ENCODE peak calls at places on chromosome 13, in six cellular contexts. One of them, this sample, is unnamed.

GRCh38 chr13:91845612-91846011 is 447.2 kb downstream of the GPC5 start:
- DNase-seq in frontal cortex: no peak
- DNase-seq in HS-5: no peak
- DNase-seq in stimulated activated CD4-positive, alpha-beta T cell treated with anti-CD3 and anti-CD28 coated beads, Interleukin-15, amount 100 ng/mL, for 1 hour: no peak
- DNase-seq in Caco-2: no peak
- DNase-seq in brain microvascular endothelial cell: no peak
- DNase-seq in this sample: no peak

GRCh38 chr13:107035778-107036177 is 467.8 kb upstream of the ARGLU1 start:
- DNase-seq in brain microvascular endothelial cell: peak
- DNase-seq in HS-5: peak
- DNase-seq in stimulated activated CD4-positive, alpha-beta T cell treated with anti-CD3 and anti-CD28 coated beads, Interleukin-15, amount 100 ng/mL, for 1 hour: no peak
- DNase-seq in frontal cortex: no peak
- DNase-seq in Caco-2: no peak
- DNase-seq in this sample: peak

GRCh38 chr13:60282708-60283107 is 114.3 kb upstream of the TDRD3 start:
- DNase-seq in stimulated activated CD4-positive, alpha-beta T cell treated with anti-CD3 and anti-CD28 coated beads, Interleukin-15, amount 100 ng/mL, for 1 hour: no peak
- DNase-seq in frontal cortex: no peak
- DNase-seq in brain microvascular endothelial cell: no peak
- DNase-seq in Caco-2: no peak
- DNase-seq in HS-5: no peak
- DNase-seq in this sample: no peak

GRCh38 chr13:26881154-26881553 is 120.6 kb upstream of the GPR12 start:
- DNase-seq in brain microvascular endothelial cell: peak
- DNase-seq in stimulated activated CD4-positive, alpha-beta T cell treated with anti-CD3 and anti-CD28 coated beads, Interleukin-15, amount 100 ng/mL, for 1 hour: no peak
- DNase-seq in HS-5: no peak
- DNase-seq in Caco-2: no peak
- DNase-seq in frontal cortex: no peak
- DNase-seq in this sample: peak

GRCh38 chr13:79448413-79448812 is 32.5 kb upstream of the NDFIP2 start:
- DNase-seq in HS-5: no peak
- DNase-seq in stimulated activated CD4-positive, alpha-beta T cell treated with anti-CD3 and anti-CD28 coated beads, Interleukin-15, amount 100 ng/mL, for 1 hour: no peak
- DNase-seq in frontal cortex: no peak
- DNase-seq in Caco-2: no peak
- DNase-seq in brain microvascular endothelial cell: no peak
- DNase-seq in this sample: no peak

GRCh38 chr13:19587635-19588300 is 26.4 kb upstream of the TPTE2 start:
- DNase-seq in brain microvascular endothelial cell: peak
- DNase-seq in frontal cortex: peak
- DNase-seq in Caco-2: peak
- DNase-seq in HS-5: no peak
- DNase-seq in stimulated activated CD4-positive, alpha-beta T cell treated with anti-CD3 and anti-CD28 coated beads, Interleukin-15, amount 100 ng/mL, for 1 hour: no peak
- DNase-seq in this sample: peak

GRCh38 chr13:28401303-28402056 is 93.4 kb downstream of the FLT1 start:
- DNase-seq in brain microvascular endothelial cell: peak
- DNase-seq in HS-5: peak
- DNase-seq in stimulated activated CD4-positive, alpha-beta T cell treated with anti-CD3 and anti-CD28 coated beads, Interleukin-15, amount 100 ng/mL, for 1 hour: no peak
- DNase-seq in frontal cortex: no peak
- DNase-seq in Caco-2: no peak
- DNase-seq in this sample: peak

GRCh38 chr13:96044238-96044637 is 9.0 kb downstream of the UGGT2 start:
- DNase-seq in Caco-2: no peak
- DNase-seq in brain microvascular endothelial cell: no peak
- DNase-seq in HS-5: no peak
- DNase-seq in stimulated activated CD4-positive, alpha-beta T cell treated with anti-CD3 and anti-CD28 coated beads, Interleukin-15, amount 100 ng/mL, for 1 hour: no peak
- DNase-seq in frontal cortex: no peak
- DNase-seq in this sample: no peak

GRCh38 chr13:111312944-111313590 is 7.4 kb upstream of the TEX29 start:
- DNase-seq in Caco-2: no peak
- DNase-seq in frontal cortex: no peak
- DNase-seq in stimulated activated CD4-positive, alpha-beta T cell treated with anti-CD3 and anti-CD28 coated beads, Interleukin-15, amount 100 ng/mL, for 1 hour: no peak
- DNase-seq in brain microvascular endothelial cell: no peak
- DNase-seq in HS-5: no peak
- DNase-seq in this sample: no peak

GRCh38 chr13:32125746-32126145 is 94.2 kb downstream of the FRY start:
- DNase-seq in stimulated activated CD4-positive, alpha-beta T cell treated with anti-CD3 and anti-CD28 coated beads, Interleukin-15, amount 100 ng/mL, for 1 hour: no peak
- DNase-seq in frontal cortex: no peak
- DNase-seq in HS-5: peak
- DNase-seq in Caco-2: no peak
- DNase-seq in brain microvascular endothelial cell: no peak
- DNase-seq in this sample: peak

GRCh38 chr13:112861876-112862615 is 107.0 kb upstream of the MCF2L start:
- DNase-seq in HS-5: no peak
- DNase-seq in frontal cortex: no peak
- DNase-seq in stimulated activated CD4-positive, alpha-beta T cell treated with anti-CD3 and anti-CD28 coated beads, Interleukin-15, amount 100 ng/mL, for 1 hour: no peak
- DNase-seq in Caco-2: no peak
- DNase-seq in brain microvascular endothelial cell: no peak
- DNase-seq in this sample: no peak

GRCh38 chr13:45092668-45093067 is 27.6 kb upstream of the GTF2F2 start:
- DNase-seq in Caco-2: no peak
- DNase-seq in frontal cortex: no peak
- DNase-seq in stimulated activated CD4-positive, alpha-beta T cell treated with anti-CD3 and anti-CD28 coated beads, Interleukin-15, amount 100 ng/mL, for 1 hour: no peak
- DNase-seq in HS-5: no peak
- DNase-seq in brain microvascular endothelial cell: no peak
- DNase-seq in this sample: peak

GRCh38 chr13:57763689-57764088 is 132.1 kb downstream of the PCDH17 start:
- DNase-seq in stimulated activated CD4-positive, alpha-beta T cell treated with anti-CD3 and anti-CD28 coated beads, Interleukin-15, amount 100 ng/mL, for 1 hour: no peak
- DNase-seq in Caco-2: no peak
- DNase-seq in HS-5: no peak
- DNase-seq in frontal cortex: no peak
- DNase-seq in brain microvascular endothelial cell: no peak
- DNase-seq in this sample: no peak

GRCh38 chr13:59673301-59673700 is 490.4 kb downstream of the DIAPH3 start:
- DNase-seq in HS-5: no peak
- DNase-seq in Caco-2: no peak
- DNase-seq in brain microvascular endothelial cell: no peak
- DNase-seq in frontal cortex: no peak
- DNase-seq in stimulated activated CD4-positive, alpha-beta T cell treated with anti-CD3 and anti-CD28 coated beads, Interleukin-15, amount 100 ng/mL, for 1 hour: no peak
- DNase-seq in this sample: peak

GRCh38 chr13:112711528-112712265 is 21.9 kb downstream of the ATP11A start:
- DNase-seq in stimulated activated CD4-positive, alpha-beta T cell treated with anti-CD3 and anti-CD28 coated beads, Interleukin-15, amount 100 ng/mL, for 1 hour: no peak
- DNase-seq in frontal cortex: peak
- DNase-seq in HS-5: peak
- DNase-seq in brain microvascular endothelial cell: peak
- DNase-seq in Caco-2: peak
- DNase-seq in this sample: peak

GRCh38 chr13:59877933-59878332 is 285.8 kb downstream of the DIAPH3 start:
- DNase-seq in brain microvascular endothelial cell: no peak
- DNase-seq in HS-5: no peak
- DNase-seq in stimulated activated CD4-positive, alpha-beta T cell treated with anti-CD3 and anti-CD28 coated beads, Interleukin-15, amount 100 ng/mL, for 1 hour: no peak
- DNase-seq in frontal cortex: no peak
- DNase-seq in Caco-2: no peak
- DNase-seq in this sample: peak

GRCh38 chr13:95982144-95982543 is 71.1 kb downstream of the UGGT2 start:
- DNase-seq in stimulated activated CD4-positive, alpha-beta T cell treated with anti-CD3 and anti-CD28 coated beads, Interleukin-15, amount 100 ng/mL, for 1 hour: no peak
- DNase-seq in Caco-2: no peak
- DNase-seq in HS-5: no peak
- DNase-seq in frontal cortex: no peak
- DNase-seq in brain microvascular endothelial cell: no peak
- DNase-seq in this sample: no peak

GRCh38 chr13:42760949-42761348 is 20.4 kb upstream of the FAM216B start:
- DNase-seq in brain microvascular endothelial cell: peak
- DNase-seq in frontal cortex: no peak
- DNase-seq in Caco-2: no peak
- DNase-seq in HS-5: no peak
- DNase-seq in stimulated activated CD4-positive, alpha-beta T cell treated with anti-CD3 and anti-CD28 coated beads, Interleukin-15, amount 100 ng/mL, for 1 hour: no peak
- DNase-seq in this sample: peak

GRCh38 chr13:111906306-111906705 is 160.6 kb upstream of the SOX1 start:
- DNase-seq in frontal cortex: no peak
- DNase-seq in Caco-2: no peak
- DNase-seq in brain microvascular endothelial cell: no peak
- DNase-seq in HS-5: no peak
- DNase-seq in stimulated activated CD4-positive, alpha-beta T cell treated with anti-CD3 and anti-CD28 coated beads, Interleukin-15, amount 100 ng/mL, for 1 hour: no peak
- DNase-seq in this sample: no peak

GRCh38 chr13:113926301-113926761 is 47.5 kb downstream of the C13orf46 start:
- DNase-seq in Caco-2: peak
- DNase-seq in stimulated activated CD4-positive, alpha-beta T cell treated with anti-CD3 and anti-CD28 coated beads, Interleukin-15, amount 100 ng/mL, for 1 hour: no peak
- DNase-seq in brain microvascular endothelial cell: no peak
- DNase-seq in HS-5: no peak
- DNase-seq in frontal cortex: no peak
- DNase-seq in this sample: no peak

GRCh38 chr13:80556291-80556690 is 215.4 kb upstream of the SPRY2 start:
- DNase-seq in stimulated activated CD4-positive, alpha-beta T cell treated with anti-CD3 and anti-CD28 coated beads, Interleukin-15, amount 100 ng/mL, for 1 hour: no peak
- DNase-seq in brain microvascular endothelial cell: peak
- DNase-seq in HS-5: no peak
- DNase-seq in frontal cortex: no peak
- DNase-seq in Caco-2: no peak
- DNase-seq in this sample: no peak

GRCh38 chr13:40172149-40172591 is 494.3 kb downstream of the FOXO1 start:
- DNase-seq in stimulated activated CD4-positive, alpha-beta T cell treated with anti-CD3 and anti-CD28 coated beads, Interleukin-15, amount 100 ng/mL, for 1 hour: no peak
- DNase-seq in Caco-2: no peak
- DNase-seq in frontal cortex: no peak
- DNase-seq in brain microvascular endothelial cell: no peak
- DNase-seq in HS-5: no peak
- DNase-seq in this sample: no peak

GRCh38 chr13:87147076-87147475 is 524.1 kb upstream of the SLITRK5 start:
- DNase-seq in Caco-2: no peak
- DNase-seq in brain microvascular endothelial cell: no peak
- DNase-seq in stimulated activated CD4-positive, alpha-beta T cell treated with anti-CD3 and anti-CD28 coated beads, Interleukin-15, amount 100 ng/mL, for 1 hour: no peak
- DNase-seq in HS-5: peak
- DNase-seq in frontal cortex: no peak
- DNase-seq in this sample: no peak